ENCODE peak calls at places on chromosomes 7 and 10, in ten cellular contexts. E, T, C, D, G, U, K, J, W and Y are unnamed samples.

GRCh38 chr10:124152781-124153600 is 59.6 kb upstream of the CHST15 start:
- DNase-seq in E (peak), T (peak), C (peak), D (peak), G (peak), U (peak), K (no peak), J (no peak), W (peak), Y (peak)

GRCh38 chr7:28732037-28732869 is 225.9 kb downstream of the TRIL start:
- DNase-seq in E (peak), T (no peak), C (no peak), D (peak), G (peak), U (peak), K (peak), J (peak), W (no peak), Y (no peak)

GRCh38 chr10:71765907-71766716 is 7.2 kb downstream of the VSIR start:
- DNase-seq in E (peak), T (no peak), C (no peak), D (no peak), G (no peak), U (peak), K (no peak), J (no peak), W (no peak), Y (no peak)

GRCh38 chr7:84701524-84702306 is 485.1 kb downstream of the SEMA3D start:
- DNase-seq in E (peak), T (peak), C (no peak), D (no peak), G (peak), U (no peak), K (no peak), J (peak), W (no peak), Y (no peak)

GRCh38 chr7:13990319-13990983 is 985 bp upstream of the ETV1 start:
- DNase-seq in E (peak), T (peak), C (peak), D (peak), G (peak), U (peak), K (peak), J (peak), W (peak), Y (peak)

GRCh38 chr7:151442776-151443496 is 3.0 kb upstream of the CRYGN start:
- DNase-seq in E (no peak), T (no peak), C (no peak), D (no peak), G (no peak), U (no peak), K (peak), J (no peak), W (no peak), Y (no peak)

GRCh38 chr10:62916157-62916603 is 100.0 kb upstream of the EGR2 start:
- DNase-seq in E (no peak), T (no peak), C (no peak), D (peak), G (peak), U (no peak), K (no peak), J (no peak), W (no peak), Y (no peak)

GRCh38 chr10:76082232-76082631 is 650.8 kb downstream of the LRMDA start:
- DNase-seq in E (no peak), T (no peak), C (no peak), D (no peak), G (no peak), U (no peak), K (no peak), J (no peak), W (no peak), Y (no peak)

GRCh38 chr10:17516376-17516775 is 62.0 kb upstream of the ST8SIA6 start:
- DNase-seq in E (no peak), T (no peak), C (no peak), D (no peak), G (no peak), U (no peak), K (no peak), J (no peak), W (no peak), Y (no peak)

GRCh38 chr7:139709460-139709859 is 68.3 kb downstream of the HIPK2 start:
- DNase-seq in E (no peak), T (peak), C (no peak), D (no peak), G (no peak), U (no peak), K (no peak), J (no peak), W (peak), Y (no peak)

GRCh38 chr7:152931583-152931982 is 172.0 kb downstream of the ACTR3B start:
- DNase-seq in E (no peak), T (no peak), C (no peak), D (no peak), G (no peak), U (no peak), K (no peak), J (no peak), W (no peak), Y (no peak)

GRCh38 chr10:72079356-72079755 is 9.0 kb downstream of the SPOCK2 start:
- DNase-seq in E (no peak), T (no peak), C (no peak), D (no peak), G (no peak), U (no peak), K (no peak), J (peak), W (peak), Y (no peak)

GRCh38 chr10:79349766-79350406 is 2.6 kb downstream of the PPIF start:
- DNase-seq in E (peak), T (no peak), C (peak), D (no peak), G (no peak), U (no peak), K (no peak), J (no peak), W (peak), Y (no peak)

GRCh38 chr7:28516390-28517145 is 104.2 kb downstream of the CREB5 start:
- DNase-seq in E (no peak), T (no peak), C (peak), D (no peak), G (no peak), U (no peak), K (no peak), J (peak), W (no peak), Y (no peak)

GRCh38 chr7:155291045-155291530 is 6.6 kb upstream of the INSIG1 start:
- DNase-seq in E (peak), T (peak), C (no peak), D (peak), G (peak), U (no peak), K (no peak), J (no peak), W (peak), Y (peak)

GRCh38 chr7:15199482-15199881 is 296.9 kb upstream of the DGKB start:
- DNase-seq in E (no peak), T (no peak), C (no peak), D (no peak), G (peak), U (no peak), K (no peak), J (no peak), W (no peak), Y (no peak)

GRCh38 chr10:122282909-122283308 is 11.8 kb downstream of the BTBD16 start:
- DNase-seq in E (no peak), T (peak), C (no peak), D (no peak), G (no peak), U (no peak), K (no peak), J (no peak), W (no peak), Y (no peak)

GRCh38 chr10:110429301-110429700 is 68.4 kb upstream of the DUSP5 start:
- DNase-seq in E (no peak), T (no peak), C (no peak), D (peak), G (no peak), U (no peak), K (no peak), J (no peak), W (no peak), Y (no peak)

GRCh38 chr7:155649588-155649987 is 5.1 kb downstream of the RBM33 start:
- DNase-seq in E (no peak), T (no peak), C (no peak), D (no peak), G (no peak), U (no peak), K (no peak), J (no peak), W (no peak), Y (no peak)

GRCh38 chr7:27242580-27243339 is at the start of gene EVX1:
- DNase-seq in E (no peak), T (no peak), C (peak), D (peak), G (no peak), U (no peak), K (no peak), J (peak), W (no peak), Y (no peak)

GRCh38 chr10:34773617-34774261 is 41.4 kb downstream of the PARD3 start:
- DNase-seq in E (no peak), T (no peak), C (no peak), D (no peak), G (no peak), U (no peak), K (no peak), J (no peak), W (no peak), Y (no peak)

GRCh38 chr10:110008518-110009339 is 945 bp downstream of the ADD3 start:
- DNase-seq in E (peak), T (peak), C (peak), D (peak), G (no peak), U (peak), K (peak), J (peak), W (peak), Y (no peak)

GRCh38 chr7:37310322-37311080 is 138.2 kb downstream of the ELMO1 start:
- DNase-seq in E (no peak), T (no peak), C (no peak), D (no peak), G (no peak), U (no peak), K (no peak), J (no peak), W (no peak), Y (no peak)

GRCh38 chr10:86261933-86262665 is 104.5 kb downstream of the GRID1 start:
- DNase-seq in E (peak), T (peak), C (peak), D (peak), G (no peak), U (no peak), K (no peak), J (peak), W (no peak), Y (no peak)

GRCh38 chr7:158124671-158125079 is 462.9 kb downstream of the PTPRN2 start:
- DNase-seq in E (no peak), T (peak), C (no peak), D (no peak), G (no peak), U (no peak), K (no peak), J (no peak), W (no peak), Y (peak)

GRCh38 chr10:6667679-6668270 is 87.7 kb upstream of the PRKCQ start:
- DNase-seq in E (peak), T (no peak), C (peak), D (peak), G (peak), U (no peak), K (no peak), J (peak), W (peak), Y (no peak)

GRCh38 chr10:131629026-131629425 is 271.8 kb upstream of the PPP2R2D start:
- DNase-seq in E (no peak), T (no peak), C (no peak), D (no peak), G (no peak), U (no peak), K (no peak), J (no peak), W (no peak), Y (no peak)

GRCh38 chr7:41116817-41117216 is 586.1 kb downstream of the INHBA start:
- DNase-seq in E (no peak), T (no peak), C (no peak), D (peak), G (no peak), U (no peak), K (no peak), J (no peak), W (no peak), Y (no peak)

DNA sequence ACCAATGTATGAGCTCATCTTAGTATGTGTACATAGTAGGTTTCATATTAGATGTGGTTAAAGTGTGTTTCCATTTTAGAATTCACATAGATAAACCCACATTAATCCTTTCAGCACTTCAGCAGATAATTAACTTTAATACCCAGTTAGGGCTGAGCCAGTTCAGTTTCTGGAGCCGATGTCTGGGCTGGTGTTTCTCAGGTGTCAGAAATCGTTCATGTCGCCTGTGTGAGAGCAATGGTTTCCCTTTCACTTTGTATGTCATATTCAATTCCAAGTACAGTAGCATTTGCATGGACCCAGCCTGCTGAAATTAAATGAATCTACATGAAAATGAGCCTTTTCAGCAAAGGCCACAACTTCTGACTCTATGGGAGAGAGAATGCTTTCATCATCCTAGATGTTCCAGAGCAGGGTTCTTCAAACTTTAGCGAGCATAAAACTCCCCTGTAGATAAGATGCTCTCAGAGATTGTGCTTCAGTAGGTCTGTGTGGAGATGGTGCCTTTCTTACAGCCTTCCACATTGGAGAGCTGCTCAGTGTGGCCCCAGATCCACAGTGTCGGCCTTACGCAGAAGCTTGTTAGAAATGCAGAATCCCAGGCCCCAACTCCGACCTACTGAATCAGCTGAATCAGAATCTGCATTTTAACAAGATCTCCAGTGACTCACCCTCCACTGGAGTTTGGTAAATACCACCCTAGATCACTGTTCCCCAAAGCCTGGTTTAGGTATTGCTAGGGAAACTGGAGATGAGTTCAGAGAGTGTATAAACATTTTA is 19.6 kb downstream of the WIPF3 start:
- DNase-seq in E (no peak), T (no peak), C (no peak), D (no peak), G (no peak), U (no peak), K (no peak), J (no peak), W (no peak), Y (no peak)
- H3K27ac ChIP-seq in E (no peak), T (peak), C (no peak), D (no peak), G (no peak), U (no peak), K (no peak), J (no peak), W (no peak), Y (peak)

GRCh38 chr10:3958472-3958996 is 173.5 kb upstream of the KLF6 start:
- DNase-seq in E (no peak), T (no peak), C (no peak), D (no peak), G (no peak), U (no peak), K (no peak), J (no peak), W (no peak), Y (no peak)

GRCh38 chr10:3963191-3963673 is 178.2 kb upstream of the KLF6 start:
- DNase-seq in E (peak), T (no peak), C (no peak), D (peak), G (no peak), U (no peak), K (no peak), J (no peak), W (no peak), Y (no peak)

GRCh38 chr10:3959370-3960266 is 174.6 kb upstream of the KLF6 start:
- DNase-seq in E (no peak), T (no peak), C (no peak), D (no peak), G (no peak), U (no peak), K (no peak), J (no peak), W (no peak), Y (no peak)

GRCh38 chr10:3960496-3960895 is 175.5 kb upstream of the KLF6 start:
- DNase-seq in E (no peak), T (no peak), C (no peak), D (no peak), G (no peak), U (no peak), K (no peak), J (no peak), W (no peak), Y (no peak)

DNA sequence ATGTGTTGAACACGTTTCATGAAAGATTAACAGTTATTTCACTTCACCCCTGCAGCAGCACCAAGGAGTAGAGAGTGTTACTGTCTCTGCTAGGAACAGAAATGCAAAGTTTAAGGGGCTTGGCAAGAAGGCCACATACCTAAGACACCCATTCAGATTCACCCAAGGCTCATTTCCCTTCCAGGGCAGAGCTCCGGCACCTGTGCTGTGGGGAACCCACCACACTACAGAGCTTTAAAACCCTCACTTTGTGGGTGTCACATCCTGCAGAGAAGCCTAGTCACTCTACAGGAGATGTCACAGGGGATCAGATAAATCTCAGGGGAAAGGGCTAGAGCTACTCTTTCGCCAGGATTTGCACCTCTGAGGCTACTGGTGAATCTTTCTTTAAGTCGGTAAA is 176.1 kb upstream of the KLF6 start:
- DNase-seq in E (no peak), T (no peak), C (no peak), D (no peak), G (no peak), U (no peak), K (no peak), J (no peak), W (no peak), Y (no peak)
- H3K27ac ChIP-seq in E (no peak), T (no peak), C (no peak), D (no peak), G (no peak), U (no peak), K (no peak), J (no peak), W (no peak), Y (no peak)

GRCh38 chr7:100538348-100538653 is 702 bp upstream of the AGFG2 start:
- DNase-seq in E (no peak), T (no peak), C (no peak), D (peak), G (no peak), U (no peak), K (no peak), J (no peak), W (no peak), Y (no peak)

GRCh38 chr7:100539436-100540006 is 518 bp downstream of the AGFG2 start:
- DNase-seq in E (no peak), T (no peak), C (peak), D (no peak), G (no peak), U (no peak), K (no peak), J (peak), W (no peak), Y (no peak)

GRCh38 chr7:100540073-100540723 is 1.2 kb downstream of the AGFG2 start:
- DNase-seq in E (no peak), T (peak), C (no peak), D (no peak), G (no peak), U (no peak), K (no peak), J (no peak), W (no peak), Y (no peak)

GRCh38 chr7:100543586-100543985 is 4.6 kb downstream of the AGFG2 start:
- DNase-seq in E (no peak), T (no peak), C (no peak), D (no peak), G (no peak), U (no peak), K (no peak), J (no peak), W (no peak), Y (no peak)

GRCh38 chr7:100538654-100539435 is at the start of gene AGFG2:
- DNase-seq in E (peak), T (peak), C (peak), D (peak), G (peak), U (peak), K (peak), J (peak), W (peak), Y (peak)
- H3K27ac ChIP-seq in E (peak), T (peak), C (no peak), D (peak), G (no peak), U (peak), K (peak), J (no peak), W (peak), Y (peak)

DNA sequence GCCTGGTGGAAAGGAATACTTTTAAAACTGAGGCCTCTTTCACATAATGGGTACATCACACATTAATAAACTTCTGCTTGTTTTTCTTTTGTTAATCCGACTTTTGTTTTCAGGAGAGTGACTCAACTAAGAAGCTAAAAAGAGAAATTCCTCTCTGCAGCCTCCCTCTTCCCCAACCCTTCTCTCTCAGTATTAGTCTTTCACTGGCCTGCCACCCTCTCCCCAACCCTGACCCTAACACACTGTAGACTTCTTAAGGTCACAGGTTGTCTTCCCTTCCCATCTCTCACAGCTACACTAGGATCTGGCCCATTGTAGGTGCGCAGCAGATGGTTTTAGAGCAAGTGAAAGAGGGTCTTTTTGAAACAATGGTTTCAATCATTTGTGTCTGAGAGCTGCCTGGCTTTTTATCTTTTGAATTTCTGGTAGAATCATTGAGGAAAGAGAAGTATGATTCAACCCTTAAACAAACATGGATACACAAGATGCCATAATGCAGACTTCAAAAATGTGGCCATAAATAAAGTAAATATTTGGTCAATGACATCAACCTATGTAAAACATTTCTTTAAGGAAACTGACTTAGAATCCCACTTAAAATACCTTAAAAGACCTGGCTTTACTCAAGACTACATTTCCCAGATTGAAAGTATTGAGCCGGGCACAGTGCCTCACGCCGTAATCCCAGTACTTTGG is 17.9 kb upstream of the FFAR4 start:
- DNase-seq in E (no peak), T (no peak), C (no peak), D (no peak), G (peak), U (no peak), K (no peak), J (no peak), W (no peak), Y (no peak)
- H3K27ac ChIP-seq in E (peak), T (no peak), C (no peak), D (no peak), G (peak), U (no peak), K (no peak), J (no peak), W (no peak), Y (no peak)